ENCODE peak calls at places on chromosomes 2 and 18, in five cellular contexts. R is trophoblast cell, S is IMR-90, E is neuronal stem cell, L is mesenchymal stem cell. J is an unnamed sample.

GRCh38 chr2:165268751-165269150 is 29.5 kb downstream of the SCN2A start:
- DNase-seq in R (peak; percentile 61), L (no peak), E (no peak), S (no peak), J (no peak)

GRCh38 chr2:207473203-207473865 is 56.4 kb upstream of the CREB1 start:
- DNase-seq in L (peak; percentile 88), R (no peak), E (peak; percentile 41), S (peak; percentile 88), J (peak; percentile 44)

GRCh38 chr2:130336150-130336876 is 6.4 kb upstream of the IMP4 start:
- DNase-seq in L (no peak), S (no peak), E (no peak), R (no peak), J (peak; percentile 49)

GRCh38 chr2:45505138-45505537 is 105.9 kb downstream of the SRBD1 start:
- DNase-seq in S (no peak), E (no peak), L (no peak), R (no peak), J (no peak)

GRCh38 chr18:4208408-4208807 is 246.7 kb downstream of the DLGAP1 start:
- DNase-seq in L (no peak), E (no peak), R (no peak), S (no peak), J (no peak)

GRCh38 chr18:34694611-34695165 is 15.4 kb upstream of the DTNA start:
- DNase-seq in R (no peak), L (no peak), E (no peak), S (peak; percentile 13), J (no peak)

GRCh38 chr2:129731925-129732629 is 247.4 kb upstream of the RAB6C start:
- DNase-seq in E (no peak), R (no peak), S (no peak), L (no peak), J (no peak)

GRCh38 chr2:60294901-60295590 is 258.4 kb downstream of the BCL11A start:
- DNase-seq in L (no peak), R (no peak), E (no peak), S (no peak), J (no peak)

GRCh38 chr2:101619191-101619591 is 78.3 kb upstream of the MAP4K4 start:
- DNase-seq in L (no peak), R (no peak), S (peak; percentile 48), E (no peak), J (no peak)

GRCh38 chr2:9897331-9897737 is 54.1 kb downstream of the TAF1B start:
- DNase-seq in E (peak; percentile 14), S (peak; percentile 96), R (peak; percentile 97), L (peak; percentile 87), J (no peak)

GRCh38 chr18:6731197-6731596 is 1.7 kb downstream of the ARHGAP28 start:
- DNase-seq in S (peak; percentile 94), R (no peak), L (peak; percentile 61), E (no peak), J (no peak)

GRCh38 chr18:38663270-38663669 is 1097.7 kb upstream of the CELF4 start:
- DNase-seq in S (no peak), R (no peak), L (no peak), E (no peak), J (no peak)

GRCh38 chr2:121211251-121211650 is 73.8 kb downstream of the TFCP2L1 start:
- DNase-seq in E (no peak), L (no peak), S (no peak), R (no peak), J (no peak)

GRCh38 chr2:171515672-171516298 is 6.5 kb upstream of the CYBRD1 start:
- DNase-seq in S (peak; percentile 68), R (no peak), L (peak; percentile 25), E (no peak), J (no peak)

GRCh38 chr2:191218292-191218898 is 26.8 kb upstream of the MYO1B start:
- DNase-seq in R (peak; percentile 13), L (peak; percentile 88), E (peak; percentile 71), S (peak; percentile 92), J (peak; percentile 73)

GRCh38 chr2:200863655-200864205 is 728 bp downstream of the CLK1 start:
- DNase-seq in L (no peak), R (no peak), E (no peak), S (no peak), J (no peak)

GRCh38 chr2:59184281-59185020 is 943.3 kb upstream of the FANCL start:
- DNase-seq in S (no peak), E (no peak), L (peak; percentile 21), R (no peak), J (no peak)

GRCh38 chr18:23229472-23229871 is 94.2 kb downstream of the CABLES1 start:
- DNase-seq in S (peak; percentile 50), R (no peak), L (peak; percentile 40), E (no peak), J (no peak)

GRCh38 chr2:23293063-23293462 is 91.9 kb upstream of the KLHL29 start:
- DNase-seq in L (peak; percentile 13), R (no peak), S (no peak), E (no peak), J (no peak)

GRCh38 chr2:207075456-207075855 is 90.3 kb downstream of the KLF7 start:
- DNase-seq in E (no peak), S (no peak), L (no peak), R (no peak), J (no peak)

GRCh38 chr2:236877972-236878371 is 207.7 kb upstream of the COPS8 start:
- DNase-seq in E (no peak), S (no peak), L (no peak), R (no peak), J (no peak)

GRCh38 chr2:70212298-70212948 is 21.6 kb upstream of the C2orf42 start:
- DNase-seq in S (no peak), L (no peak), E (no peak), R (no peak), J (no peak)

GRCh38 chr2:151946856-151947523 is 118.8 kb upstream of the ARL5A start:
- DNase-seq in L (peak; percentile 32), R (no peak), E (peak; percentile 26), S (peak; percentile 1), J (no peak)

GRCh38 chr2:105166671-105167070 is 74.9 kb upstream of the GPR45 start:
- DNase-seq in S (no peak), R (no peak), E (no peak), L (no peak), J (no peak)

GRCh38 chr2:37630298-37630697 is 41.1 kb downstream of the CDC42EP3 start:
- DNase-seq in S (no peak), L (peak; percentile 40), E (no peak), R (no peak), J (no peak)

GRCh38 chr18:23143871-23144270 is 8.6 kb downstream of the CABLES1 start:
- DNase-seq in S (no peak), E (no peak), L (peak; percentile 79), R (no peak), J (no peak)

GRCh38 chr2:190820416-190820815 is 60.2 kb upstream of the GLS start:
- DNase-seq in R (no peak), E (no peak), L (no peak), S (no peak), J (no peak)

GRCh38 chr2:215830313-215830712 is 183.0 kb downstream of the MREG start:
- DNase-seq in E (no peak), L (peak; percentile 53), R (peak; percentile 67), S (peak; percentile 67), J (no peak)

GRCh38 chr2:104909317-104909716 is 55.4 kb downstream of the POU3F3 start:
- DNase-seq in L (no peak), R (no peak), S (no peak), E (no peak), J (no peak)

GRCh38 chr2:55010915-55011314 is 39.3 kb downstream of the RTN4 start:
- DNase-seq in R (no peak), S (peak; percentile 32), E (no peak), L (peak; percentile 57), J (no peak)

GRCh38 chr2:43414033-43414432 is 181.8 kb downstream of the THADA start:
- DNase-seq in S (no peak), L (no peak), R (no peak), E (no peak), J (no peak)

GRCh38 chr2:202035941-202036372 is 2.3 kb downstream of the FZD7 start:
- DNase-seq in S (peak; percentile 41), L (no peak), R (no peak), E (peak; percentile 48), J (no peak)
- H3K14ac ChIP-seq in S (peak overlapping the region; percentile 53), L (no peak overlapping the region), R (no peak overlapping the region), E (peak overlapping the region; percentile 48), J (no peak overlapping the region)

DNA sequence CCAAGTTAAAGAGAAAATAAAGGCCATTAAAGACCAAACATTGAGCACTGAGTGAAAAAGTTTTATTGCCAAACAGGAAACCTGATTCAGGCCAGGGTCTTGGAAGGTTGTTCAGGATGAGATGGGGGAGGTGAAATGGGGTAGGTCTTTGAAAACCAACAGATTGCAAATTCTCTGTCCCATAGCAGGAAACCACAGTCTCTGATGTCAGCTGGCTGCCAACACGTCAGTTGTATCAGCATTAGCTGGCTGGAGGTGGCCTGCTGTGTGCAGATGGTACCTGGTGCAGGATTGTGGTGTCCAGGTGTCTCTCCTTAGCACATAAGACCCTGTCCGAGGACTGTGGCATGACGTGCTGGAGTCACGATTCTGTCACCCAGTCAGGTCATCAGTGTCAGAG is 106.3 kb downstream of the MSH2 start:
- DNase-seq in S (no peak), L (no peak), R (no peak), E (no peak), J (no peak)
- H3K4me1 ChIP-seq in S (peaks cover 4% of the 10 kb centered on the region), L (no peaks in the 10 kb centered on the region), R (peaks cover 2% of the 10 kb centered on the region), E (no peaks in the 10 kb centered on the region), J (no peaks in the 10 kb centered on the region)

GRCh38 chr2:15970701-15971100 is 30.4 kb downstream of the MYCN start:
- DNase-seq in R (no peak), L (no peak), E (no peak), S (no peak), J (no peak)

GRCh38 chr2:15971831-15972522 is 31.6 kb downstream of the MYCN start:
- DNase-seq in R (no peak), E (no peak), S (no peak), L (no peak), J (no peak)

GRCh38 chr2:15973446-15974202 is 33.3 kb downstream of the MYCN start:
- DNase-seq in S (no peak), R (no peak), L (no peak), E (no peak), J (no peak)

GRCh38 chr2:15969214-15969613 is 28.9 kb downstream of the MYCN start:
- DNase-seq in S (no peak), E (no peak), R (no peak), L (no peak), J (no peak)

GRCh38 chr2:15971351-15971750 is 31.0 kb downstream of the MYCN start:
- DNase-seq in E (no peak), S (no peak), R (no peak), L (no peak), J (no peak)
- H3K14ac ChIP-seq in E (no peak overlapping the region), S (no peak overlapping the region), R (no peak overlapping the region), L (no peak overlapping the region), J (no peak overlapping the region)

DNA sequence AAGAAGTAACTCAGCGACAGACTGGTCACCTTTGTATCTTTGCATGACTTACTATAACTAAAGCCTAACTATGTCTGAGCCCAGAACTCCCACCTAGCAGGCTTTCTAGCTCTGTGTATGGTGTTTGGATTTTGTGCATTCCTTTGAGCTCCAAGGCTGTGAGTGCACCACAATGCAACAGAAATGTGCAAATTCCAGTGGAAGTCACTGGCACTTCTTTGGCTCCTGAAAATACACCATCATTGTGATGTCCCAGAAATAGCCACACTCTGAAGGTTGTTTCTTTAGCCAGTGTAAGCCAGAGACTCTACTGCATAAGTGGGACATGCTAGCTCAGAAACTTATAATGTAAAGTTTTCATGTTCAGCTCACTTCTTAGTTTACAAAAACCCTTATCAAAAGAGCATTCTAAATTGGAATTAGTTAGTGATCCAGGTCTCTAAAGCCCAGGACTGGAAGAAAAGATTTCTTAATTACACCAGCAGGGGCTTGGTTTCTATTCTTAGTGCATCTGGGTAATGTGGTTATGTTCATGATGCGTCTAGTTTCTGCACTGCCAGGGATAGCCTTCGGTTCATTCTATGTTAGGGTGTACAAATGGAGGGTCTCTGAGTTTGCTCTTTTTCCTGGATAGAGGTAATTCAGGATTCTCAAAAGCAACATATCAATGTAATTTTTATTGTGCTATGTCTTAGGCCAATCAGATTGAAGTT is 1239.5 kb upstream of the ZEB2 start:
- DNase-seq in L (no peak), S (peak; percentile 42), E (no peak), R (no peak), J (no peak)
- H3K4me1 ChIP-seq in L (no peaks in the 10 kb centered on the region), S (peaks cover 12% of the 10 kb centered on the region), E (peaks cover 8% of the 10 kb centered on the region), R (peaks cover 6% of the 10 kb centered on the region), J (peaks cover 4% of the 10 kb centered on the region)

J was measured in H1.